ENCODE peak calls at places on chromosomes 6 and 20, in nine cellular contexts. R, U, I, N, J, C, G, F and T are unnamed samples.

GRCh38 chr6:75424610-75425548 is 68.7 kb downstream of the FILIP1 start:
- DNase-seq in R (no peak), U (peak), I (peak), N (no peak), J (no peak), C (no peak), G (no peak), F (peak), T (peak)

GRCh38 chr6:119006972-119007371 is 71.5 kb downstream of the FAM184A start:
- DNase-seq in R (no peak), U (no peak), I (no peak), N (no peak), J (no peak), C (no peak), G (no peak), F (no peak), T (no peak)

GRCh38 chr6:122563364-122564052 is 46.7 kb upstream of the PKIB start:
- DNase-seq in R (no peak), U (no peak), I (no peak), N (no peak), J (no peak), C (no peak), G (peak), F (no peak), T (no peak)

GRCh38 chr20:31476313-31476623 is 1.2 kb downstream of the REM1 start:
- DNase-seq in R (no peak), U (no peak), I (no peak), N (no peak), J (no peak), C (no peak), G (no peak), F (no peak), T (no peak)

GRCh38 chr6:92263864-92264263 is 1155.5 kb downstream of the EPHA7 start:
- DNase-seq in R (no peak), U (no peak), I (no peak), N (no peak), J (no peak), C (no peak), G (no peak), F (no peak), T (no peak)

GRCh38 chr6:63424636-63425035 is 104.9 kb upstream of the LGSN start:
- DNase-seq in R (no peak), U (no peak), I (no peak), N (no peak), J (no peak), C (no peak), G (no peak), F (no peak), T (no peak)

GRCh38 chr20:38602185-38602581 is 574 bp downstream of the ARHGAP40 start:
- DNase-seq in R (no peak), U (no peak), I (no peak), N (no peak), J (no peak), C (no peak), G (no peak), F (no peak), T (no peak)

GRCh38 chr6:10256113-10256690 is 158.7 kb downstream of the TFAP2A start:
- DNase-seq in R (no peak), U (no peak), I (no peak), N (no peak), J (peak), C (no peak), G (no peak), F (no peak), T (peak)

GRCh38 chr20:20628314-20628713 is 84.1 kb downstream of the RALGAPA2 start:
- DNase-seq in R (no peak), U (no peak), I (no peak), N (no peak), J (no peak), C (no peak), G (no peak), F (no peak), T (no peak)

GRCh38 chr6:44452725-44453124 is 65.2 kb downstream of the CDC5L start:
- DNase-seq in R (peak), U (peak), I (no peak), N (no peak), J (no peak), C (no peak), G (no peak), F (peak), T (peak)

GRCh38 chr6:156029296-156029985 is 573.8 kb upstream of the NOX3 start:
- DNase-seq in R (no peak), U (no peak), I (no peak), N (no peak), J (no peak), C (no peak), G (no peak), F (no peak), T (no peak)

GRCh38 chr6:128723667-128724066 is 159.3 kb upstream of the LAMA2 start:
- DNase-seq in R (peak), U (peak), I (no peak), N (no peak), J (no peak), C (no peak), G (no peak), F (no peak), T (no peak)

GRCh38 chr20:4513720-4514119 is 208.0 kb upstream of the PRND start:
- DNase-seq in R (peak), U (peak), I (no peak), N (no peak), J (peak), C (no peak), G (no peak), F (peak), T (peak)

GRCh38 chr20:53829706-53830521 is 236.3 kb upstream of the ZNF217 start:
- DNase-seq in R (peak), U (peak), I (peak), N (no peak), J (no peak), C (no peak), G (no peak), F (peak), T (peak)

GRCh38 chr20:36102809-36103596 is 51.5 kb upstream of the EPB41L1 start:
- DNase-seq in R (no peak), U (no peak), I (no peak), N (no peak), J (no peak), C (peak), G (no peak), F (no peak), T (peak)

DNA sequence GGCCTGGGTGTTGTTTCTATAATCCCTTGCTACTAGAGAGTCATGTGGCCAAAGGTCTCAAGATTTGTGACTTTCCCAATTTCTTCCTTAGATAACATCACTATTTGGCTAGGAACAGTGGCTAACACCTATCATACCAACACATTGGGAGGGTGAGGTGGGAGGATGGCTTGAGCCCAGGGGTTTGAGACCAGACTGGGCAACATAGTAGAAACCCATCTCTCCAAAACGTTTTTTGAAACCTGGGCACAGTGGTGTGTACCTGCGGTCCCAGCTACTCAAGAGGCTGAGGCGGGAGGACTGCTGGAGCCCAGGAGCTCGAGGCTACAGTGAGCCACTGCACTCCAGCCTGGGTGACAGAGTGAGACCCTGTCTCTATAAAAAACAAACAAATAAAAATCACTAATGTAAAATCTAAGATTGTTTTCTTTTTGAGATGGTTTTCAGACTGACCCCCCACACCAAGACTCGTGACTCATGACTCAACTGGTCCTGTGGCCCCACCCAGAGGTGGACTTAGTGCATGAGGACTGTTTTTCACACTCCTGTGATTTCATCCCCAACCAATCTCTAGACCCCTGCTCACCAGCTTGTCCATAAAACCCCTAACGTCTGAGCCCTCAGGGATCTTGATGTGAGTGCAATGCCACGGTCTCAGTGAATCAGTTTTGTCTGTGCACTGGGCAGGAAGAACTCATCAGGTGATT is 48.3 kb upstream of the KIF16B start:
- DNase-seq in R (peak), U (no peak), I (no peak), N (no peak), J (no peak), C (no peak), G (no peak), F (no peak), T (peak)
- TF ChIP-seq CTCF in R (no peak), U (no peak), I (no peak), N (no peak), J (no peak), C (no peak), G (no peak), F (no peak), T (no peak)

GRCh38 chr20:8394308-8394945 is 262.4 kb downstream of the PLCB1 start:
- DNase-seq in R (peak), U (peak), I (peak), N (no peak), J (no peak), C (no peak), G (no peak), F (peak), T (peak)

GRCh38 chr20:8399963-8400362 is 267.9 kb downstream of the PLCB1 start:
- DNase-seq in R (no peak), U (no peak), I (no peak), N (no peak), J (no peak), C (no peak), G (no peak), F (no peak), T (no peak)

GRCh38 chr20:8401491-8401890 is 269.4 kb downstream of the PLCB1 start:
- DNase-seq in R (peak), U (peak), I (no peak), N (no peak), J (no peak), C (no peak), G (no peak), F (peak), T (no peak)

GRCh38 chr20:8400461-8400860 is 268.4 kb downstream of the PLCB1 start:
- DNase-seq in R (no peak), U (no peak), I (no peak), N (no peak), J (no peak), C (no peak), G (no peak), F (no peak), T (no peak)

GRCh38 chr20:8398289-8399051 is 266.4 kb downstream of the PLCB1 start:
- DNase-seq in R (no peak), U (no peak), I (no peak), N (no peak), J (no peak), C (no peak), G (no peak), F (no peak), T (no peak)
- TF ChIP-seq CTCF in R (peak), U (no peak), I (no peak), N (no peak), J (no peak), C (no peak), G (no peak), F (peak), T (no peak)

GRCh38 chr6:101069191-101069795 is 188.2 kb upstream of the ASCC3 start:
- DNase-seq in R (peak), U (no peak), I (no peak), N (no peak), J (no peak), C (no peak), G (no peak), F (no peak), T (peak)
- TF ChIP-seq CTCF in R (no peak), U (no peak), I (no peak), N (no peak), J (no peak), C (no peak), G (no peak), F (no peak), T (no peak)

GRCh38 chr6:157668034-157668401 is 155.0 kb upstream of the SNX9 start:
- DNase-seq in R (no peak), U (no peak), I (no peak), N (no peak), J (no peak), C (no peak), G (no peak), F (no peak), T (no peak)

GRCh38 chr6:157667211-157668033 is 155.6 kb upstream of the SNX9 start:
- DNase-seq in R (peak), U (peak), I (no peak), N (no peak), J (peak), C (peak), G (peak), F (peak), T (peak)

GRCh38 chr6:157665172-157665571 is 157.9 kb upstream of the SNX9 start:
- DNase-seq in R (no peak), U (no peak), I (no peak), N (no peak), J (no peak), C (no peak), G (no peak), F (no peak), T (no peak)

GRCh38 chr6:157668690-157669089 is 154.4 kb upstream of the SNX9 start:
- DNase-seq in R (no peak), U (no peak), I (no peak), N (no peak), J (no peak), C (no peak), G (no peak), F (no peak), T (no peak)

DNA sequence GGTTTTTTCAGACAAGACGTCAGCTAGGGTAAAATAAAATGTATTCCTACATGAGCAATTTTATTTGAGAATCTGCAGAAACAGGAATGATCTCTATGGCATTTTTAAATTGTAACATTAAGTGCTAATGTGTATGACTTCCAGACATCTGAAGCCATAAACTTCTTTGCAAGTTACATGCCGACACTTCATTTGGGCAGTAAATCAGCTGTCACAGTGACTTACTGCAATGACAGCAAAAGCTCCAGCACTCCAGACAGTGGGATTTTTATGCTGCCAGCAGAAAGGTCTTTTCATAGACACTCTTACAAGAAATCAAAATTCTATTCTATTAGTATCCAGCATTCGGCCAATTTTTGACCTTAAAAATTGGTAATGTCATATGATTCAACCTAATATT is 156.3 kb upstream of the SNX9 start:
- DNase-seq in R (no peak), U (no peak), I (no peak), N (no peak), J (no peak), C (no peak), G (no peak), F (peak), T (no peak)
- TF ChIP-seq CTCF in R (no peak), U (no peak), I (no peak), N (no peak), J (no peak), C (no peak), G (no peak), F (no peak), T (no peak)

GRCh38 chr6:158595223-158595622 is 35.3 kb downstream of the TMEM181 start:
- DNase-seq in R (peak), U (no peak), I (no peak), N (no peak), J (no peak), C (no peak), G (no peak), F (no peak), T (no peak)
- TF ChIP-seq CTCF in R (peak), U (peak), I (peak), N (peak), J (no peak), C (no peak), G (no peak), F (peak), T (peak)

GRCh38 chr6:152173957-152174356 is 366.5 kb downstream of the ESR1 start:
- DNase-seq in R (no peak), U (no peak), I (no peak), N (no peak), J (no peak), C (no peak), G (no peak), F (no peak), T (peak)
- TF ChIP-seq CTCF in R (no peak), U (no peak), I (no peak), N (no peak), J (no peak), C (no peak), G (no peak), F (no peak), T (no peak)